ENCODE peak calls at places on chromosomes 6 and 20, in five cellular contexts. One of them, this sample, is unnamed.

GRCh38 chr20:24589381-24589780 is 120.0 kb downstream of the SYNDIG1 start:
- DNase-seq in HEK293T: no peak
- DNase-seq in H1: no peak
- DNase-seq in HepG2: no peak
- DNase-seq in GM12878: no peak
- DNase-seq in this sample: no peak

GRCh38 chr20:50320910-50321796 is 130.5 kb downstream of the CEBPB start:
- DNase-seq in HEK293T: peak; percentile 45
- DNase-seq in H1: peak; percentile 59
- DNase-seq in HepG2: peak; percentile 85
- DNase-seq in GM12878: no peak
- DNase-seq in this sample: peak; percentile 80

GRCh38 chr6:139744891-139745290 is 370.4 kb upstream of the CITED2 start:
- DNase-seq in HEK293T: no peak
- DNase-seq in H1: no peak
- DNase-seq in HepG2: no peak
- DNase-seq in GM12878: no peak
- DNase-seq in this sample: no peak

GRCh38 chr20:12941025-12941424 is 67.7 kb upstream of the SPTLC3 start:
- DNase-seq in HEK293T: no peak
- DNase-seq in H1: no peak
- DNase-seq in HepG2: peak; percentile 34
- DNase-seq in GM12878: no peak
- DNase-seq in this sample: no peak

GRCh38 chr20:10521068-10521834 is 86.1 kb downstream of the SLX4IP start:
- DNase-seq in HEK293T: no peak
- DNase-seq in H1: no peak
- DNase-seq in HepG2: peak; percentile 56
- DNase-seq in GM12878: no peak
- DNase-seq in this sample: peak; percentile 16

GRCh38 chr6:44735631-44735963 is 348.1 kb downstream of the CDC5L start:
- DNase-seq in HEK293T: no peak
- DNase-seq in H1: no peak
- DNase-seq in HepG2: no peak
- DNase-seq in GM12878: peak; percentile 68
- DNase-seq in this sample: no peak

GRCh38 chr20:24875078-24875477 is 74.0 kb upstream of the CST7 start:
- DNase-seq in HEK293T: no peak
- DNase-seq in H1: no peak
- DNase-seq in HepG2: no peak
- DNase-seq in GM12878: no peak
- DNase-seq in this sample: no peak

GRCh38 chr20:35004749-35005462 is 49.2 kb downstream of the MYH7B start:
- DNase-seq in HEK293T: no peak
- DNase-seq in H1: no peak
- DNase-seq in HepG2: no peak
- DNase-seq in GM12878: no peak
- DNase-seq in this sample: no peak

GRCh38 chr6:19327684-19328083 is 509.5 kb upstream of the ID4 start:
- DNase-seq in HEK293T: peak; percentile 44
- DNase-seq in H1: no peak
- DNase-seq in HepG2: no peak
- DNase-seq in GM12878: no peak
- DNase-seq in this sample: no peak

DNA sequence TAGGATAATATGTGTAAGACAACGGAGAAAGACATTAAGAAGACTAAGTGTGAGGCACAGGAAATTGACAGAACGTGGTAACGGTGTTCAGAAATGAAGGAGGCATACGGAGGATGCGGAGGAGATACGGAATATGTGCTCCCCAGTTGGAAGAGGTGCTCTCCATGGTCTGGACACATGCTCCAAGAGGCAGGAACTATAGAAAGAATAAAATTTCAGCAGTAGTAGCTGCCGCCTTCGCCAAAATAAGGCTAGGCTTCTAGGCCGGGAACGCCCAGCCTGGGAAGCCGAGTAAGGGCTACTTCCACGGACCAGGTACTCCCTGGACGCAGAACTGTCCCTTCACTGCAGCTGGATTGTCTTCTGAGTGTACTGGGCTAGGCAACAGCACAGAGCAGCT is 7.4 kb downstream of the MAFB start:
- DNase-seq in HEK293T: no peak
- DNase-seq in H1: no peak
- DNase-seq in HepG2: no peak
- DNase-seq in GM12878: no peak
- DNase-seq in this sample: no peak
- TF ChIP-seq SUZ12 in HEK293T: no peak
- TF ChIP-seq SUZ12 in H1: no peak
- TF ChIP-seq SUZ12 in HepG2: no peak
- TF ChIP-seq SUZ12 in GM12878: no peak
- TF ChIP-seq SUZ12 in this sample: no peak

DNA sequence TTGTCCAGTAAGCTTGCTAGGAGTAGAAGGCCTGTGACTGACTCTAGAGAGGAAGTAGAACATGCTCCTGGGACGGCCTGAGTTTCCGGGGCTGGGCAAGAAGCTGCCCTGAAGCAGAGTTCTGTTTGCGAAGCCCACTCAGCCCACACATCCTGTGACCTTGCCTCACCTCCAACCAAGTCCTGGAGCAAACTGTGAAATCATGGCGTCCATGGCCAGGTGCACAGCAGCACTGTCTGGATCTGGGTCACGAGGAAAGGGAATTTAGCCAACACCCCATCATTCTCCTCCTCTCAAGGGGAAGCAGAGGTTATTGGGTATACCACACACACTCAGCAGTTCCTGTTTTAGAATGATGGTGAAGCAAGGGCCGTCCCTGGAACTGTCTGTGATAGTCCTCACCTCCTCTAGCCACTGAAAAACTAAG is 87.5 kb downstream of the CRYBG1 start:
- DNase-seq in HEK293T: no peak
- DNase-seq in H1: no peak
- DNase-seq in HepG2: no peak
- DNase-seq in GM12878: peak; percentile 11
- DNase-seq in this sample: no peak
- TF ChIP-seq SUZ12 in HEK293T: no peak
- TF ChIP-seq SUZ12 in H1: no peak
- TF ChIP-seq SUZ12 in HepG2: no peak
- TF ChIP-seq SUZ12 in GM12878: no peak
- TF ChIP-seq SUZ12 in this sample: no peak

DNA sequence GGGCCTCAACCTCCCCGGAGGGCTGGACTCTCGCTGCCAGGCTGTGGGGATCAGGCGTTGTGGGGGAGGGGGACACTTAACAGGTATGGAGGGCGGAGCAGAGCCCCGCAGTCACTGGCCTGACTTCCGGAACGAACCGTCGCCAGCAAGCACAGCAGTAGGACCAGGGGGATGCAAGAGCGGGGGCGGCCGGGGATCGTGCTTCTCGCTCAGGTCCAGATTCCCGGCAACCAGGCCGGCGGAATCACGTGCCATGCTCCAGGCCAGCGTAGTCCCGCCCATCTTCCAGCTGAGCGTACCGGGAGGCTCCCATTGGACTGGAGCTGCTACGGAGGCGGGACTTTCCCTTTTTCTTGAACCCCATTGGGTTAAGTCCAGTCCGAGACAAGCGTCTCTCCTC is 10.0 kb upstream of the POU5F1 start:
- DNase-seq in HEK293T: peak; percentile 28
- DNase-seq in H1: no peak
- DNase-seq in HepG2: no peak
- DNase-seq in GM12878: no peak
- DNase-seq in this sample: no peak
- TF ChIP-seq SUZ12 in HEK293T: no peak
- TF ChIP-seq SUZ12 in H1: no peak
- TF ChIP-seq SUZ12 in HepG2: no peak
- TF ChIP-seq SUZ12 in GM12878: no peak
- TF ChIP-seq SUZ12 in this sample: no peak

GRCh38 chr6:88045521-88046136 is 2.0 kb upstream of the SPACA1 start:
- DNase-seq in HEK293T: no peak
- DNase-seq in H1: no peak
- DNase-seq in HepG2: no peak
- DNase-seq in GM12878: no peak
- DNase-seq in this sample: no peak
- TF ChIP-seq SUZ12 in HEK293T: no peak
- TF ChIP-seq SUZ12 in H1: no peak
- TF ChIP-seq SUZ12 in HepG2: no peak
- TF ChIP-seq SUZ12 in GM12878: no peak
- TF ChIP-seq SUZ12 in this sample: no peak

DNA sequence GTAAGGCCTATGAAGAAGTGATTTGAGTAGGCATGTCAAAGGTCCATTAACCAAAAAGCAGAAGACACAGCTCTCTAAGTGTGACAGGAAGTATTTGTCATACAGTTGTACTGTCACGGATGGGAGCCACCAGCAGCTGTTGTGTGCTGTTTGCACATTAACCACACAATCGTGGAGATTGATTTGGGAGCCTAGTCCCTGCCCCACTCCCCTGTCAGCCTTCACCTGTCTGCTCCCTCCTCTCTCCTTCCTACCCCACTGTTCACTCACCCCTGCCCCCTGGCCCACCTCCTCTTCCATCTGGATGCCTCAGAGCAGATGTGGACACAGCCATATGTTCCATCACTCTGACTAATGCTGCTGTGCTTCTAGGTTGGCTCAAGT is 124.7 kb upstream of the SPACA1 start:
- DNase-seq in HEK293T: no peak
- DNase-seq in H1: no peak
- DNase-seq in HepG2: no peak
- DNase-seq in GM12878: peak; percentile 86
- DNase-seq in this sample: no peak
- TF ChIP-seq SUZ12 in HEK293T: no peak
- TF ChIP-seq SUZ12 in H1: no peak
- TF ChIP-seq SUZ12 in HepG2: no peak
- TF ChIP-seq SUZ12 in GM12878: no peak
- TF ChIP-seq SUZ12 in this sample: no peak

DNA sequence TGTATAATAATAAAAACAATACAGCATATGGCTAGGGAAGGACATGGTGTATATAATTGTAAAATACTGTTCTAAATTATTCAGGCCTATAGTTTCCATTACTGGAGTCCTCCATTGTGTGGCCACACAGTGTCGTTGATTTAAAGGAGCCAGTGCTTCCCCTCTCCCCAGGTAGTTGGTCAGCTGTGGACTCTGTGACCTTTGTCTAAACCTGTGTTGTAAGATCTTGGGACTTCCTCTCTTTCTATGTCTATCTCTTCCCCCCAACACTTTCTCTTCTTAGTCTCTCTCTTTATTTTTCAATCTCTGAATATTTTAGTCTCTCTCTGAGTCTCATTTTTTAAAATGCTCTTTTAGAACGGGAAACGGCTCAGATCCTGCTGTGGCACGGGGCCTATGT is 35.6 kb downstream of the BRPF3 start:
- DNase-seq in HEK293T: no peak
- DNase-seq in H1: no peak
- DNase-seq in HepG2: peak; percentile 33
- DNase-seq in GM12878: no peak
- DNase-seq in this sample: no peak
- TF ChIP-seq SUZ12 in HEK293T: no peak
- TF ChIP-seq SUZ12 in H1: no peak
- TF ChIP-seq SUZ12 in HepG2: no peak
- TF ChIP-seq SUZ12 in GM12878: no peak
- TF ChIP-seq SUZ12 in this sample: no peak

DNA sequence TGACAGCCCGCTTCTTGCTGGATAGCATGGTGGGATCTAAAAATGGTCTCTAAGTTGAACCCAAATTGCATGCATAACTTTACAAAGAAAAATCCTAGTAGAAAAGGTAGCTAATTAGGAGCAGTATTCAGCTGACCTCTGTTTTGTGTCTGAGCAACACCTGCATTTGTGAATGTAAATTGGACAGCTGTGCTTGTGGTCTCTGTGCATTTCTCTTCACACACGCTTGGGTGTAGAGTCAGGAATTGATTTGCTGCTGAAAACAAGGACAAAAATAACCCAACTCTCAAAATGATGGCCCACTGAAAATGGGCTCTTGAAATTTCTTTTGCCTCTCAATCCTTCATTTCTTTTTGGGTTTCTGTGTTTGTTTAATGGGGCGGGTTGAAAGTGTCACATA is 46.3 kb downstream of the SOBP start:
- DNase-seq in HEK293T: no peak
- DNase-seq in H1: no peak
- DNase-seq in HepG2: no peak
- DNase-seq in GM12878: peak; percentile 7
- DNase-seq in this sample: no peak
- TF ChIP-seq SUZ12 in HEK293T: no peak
- TF ChIP-seq SUZ12 in H1: no peak
- TF ChIP-seq SUZ12 in HepG2: no peak
- TF ChIP-seq SUZ12 in GM12878: no peak
- TF ChIP-seq SUZ12 in this sample: no peak

GRCh38 chr20:2515203-2515602 is 6.5 kb upstream of the ZNF343 start:
- DNase-seq in HEK293T: no peak
- DNase-seq in H1: no peak
- DNase-seq in HepG2: no peak
- DNase-seq in GM12878: no peak
- DNase-seq in this sample: no peak
- TF ChIP-seq SUZ12 in HEK293T: no peak
- TF ChIP-seq SUZ12 in H1: no peak
- TF ChIP-seq SUZ12 in HepG2: no peak
- TF ChIP-seq SUZ12 in GM12878: no peak
- TF ChIP-seq SUZ12 in this sample: no peak

GRCh38 chr20:45782890-45783289 is 8.8 kb downstream of the WFDC3 start:
- DNase-seq in HEK293T: no peak
- DNase-seq in H1: no peak
- DNase-seq in HepG2: no peak
- DNase-seq in GM12878: no peak
- DNase-seq in this sample: no peak

GRCh38 chr20:45780159-45780558 is 11.5 kb downstream of the WFDC3 start:
- DNase-seq in HEK293T: no peak
- DNase-seq in H1: no peak
- DNase-seq in HepG2: no peak
- DNase-seq in GM12878: no peak
- DNase-seq in this sample: no peak

GRCh38 chr20:45776931-45777330 is 14.8 kb downstream of the WFDC3 start:
- DNase-seq in HEK293T: no peak
- DNase-seq in H1: no peak
- DNase-seq in HepG2: no peak
- DNase-seq in GM12878: no peak
- DNase-seq in this sample: no peak

GRCh38 chr20:45781391-45781931 is 10.2 kb downstream of the WFDC3 start:
- DNase-seq in HEK293T: no peak
- DNase-seq in H1: no peak
- DNase-seq in HepG2: no peak
- DNase-seq in GM12878: no peak
- DNase-seq in this sample: no peak

DNA sequence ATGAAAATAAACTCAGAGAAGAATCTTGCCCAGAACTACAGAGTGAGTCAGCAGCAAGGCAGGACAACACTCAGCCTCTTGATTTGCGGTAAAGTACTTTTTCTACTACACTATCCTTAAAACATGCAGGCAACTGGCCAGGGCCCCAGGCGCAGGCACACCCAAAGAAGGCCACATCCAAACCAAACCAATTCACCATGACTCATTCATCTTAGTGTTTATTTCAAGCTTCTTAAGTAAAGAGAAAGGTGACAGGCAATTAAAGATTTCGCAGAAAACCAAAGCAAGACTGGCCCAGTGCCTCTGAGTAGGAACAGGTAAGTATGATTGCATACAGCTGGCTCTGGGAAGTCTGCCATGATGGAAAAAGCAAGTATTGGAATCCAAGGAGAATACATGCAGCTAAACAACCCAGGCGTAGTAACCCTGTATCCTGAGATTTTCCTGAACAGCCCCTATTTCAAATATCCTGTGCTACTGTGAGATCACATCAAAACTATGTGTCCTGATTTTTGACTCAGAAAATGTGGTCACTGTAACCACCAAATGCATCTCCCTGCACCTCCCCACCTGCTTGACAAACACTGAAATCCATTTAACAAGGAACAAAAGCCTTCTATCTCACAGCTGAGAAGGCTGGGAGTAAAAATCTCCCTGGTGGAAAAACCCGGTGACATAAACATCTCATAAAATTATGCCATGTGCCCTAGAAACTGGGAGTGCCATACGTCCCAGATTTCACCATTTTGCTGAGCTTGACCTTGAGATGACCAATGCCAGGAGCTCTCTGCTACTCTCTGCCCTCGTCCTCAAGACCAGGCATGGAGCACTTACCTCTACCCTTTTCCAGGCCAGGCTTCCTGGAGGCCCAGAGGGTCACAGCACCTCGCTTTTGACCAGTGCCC is 12.4 kb downstream of the WFDC3 start:
- DNase-seq in HEK293T: no peak
- DNase-seq in H1: no peak
- DNase-seq in HepG2: no peak
- DNase-seq in GM12878: no peak
- DNase-seq in this sample: no peak
- TF ChIP-seq SUZ12 in HEK293T: no peak
- TF ChIP-seq SUZ12 in H1: no peak
- TF ChIP-seq SUZ12 in HepG2: no peak
- TF ChIP-seq SUZ12 in GM12878: no peak
- TF ChIP-seq SUZ12 in this sample: no peak

This sample was measured in NT2/D1.